ENCODE peak calls at places on chromosome X, in nine cellular contexts. Y, O, H, L, J, K, R, A and W are unnamed samples.

GRCh38 chrX:90617710-90618325 is 696.1 kb downstream of the TGIF2LX start:
- DNase-seq in Y (no peak), O (no peak), H (no peak), L (no peak), J (no peak), K (no peak), R (no peak), A (no peak), W (no peak)

GRCh38 chrX:75784689-75785491 is at the start of gene MAGEE2:
- DNase-seq in Y (no peak), O (no peak), H (no peak), L (no peak), J (peak), K (no peak), R (no peak), A (no peak), W (no peak)

GRCh38 chrX:152635941-152636340 is 1.8 kb upstream of the GABRQ start:
- DNase-seq in Y (no peak), O (peak), H (no peak), L (peak), J (peak), K (no peak), R (no peak), A (peak), W (peak)

GRCh38 chrX:63050225-63050624 is 300.9 kb downstream of the SPIN4 start:
- DNase-seq in Y (no peak), O (no peak), H (no peak), L (no peak), J (no peak), K (no peak), R (no peak), A (no peak), W (no peak)

GRCh38 chrX:96770315-96770714 is 85.7 kb downstream of the DIAPH2 start:
- DNase-seq in Y (no peak), O (no peak), H (no peak), L (peak), J (peak), K (no peak), R (no peak), A (peak), W (no peak)

GRCh38 chrX:43813898-43814297 is 68.4 kb downstream of the MAOB start:
- DNase-seq in Y (no peak), O (no peak), H (no peak), L (no peak), J (no peak), K (no peak), R (no peak), A (peak), W (no peak)

GRCh38 chrX:48460031-48460430 is 10.0 kb downstream of the SLC38A5 start:
- DNase-seq in Y (no peak), O (no peak), H (no peak), L (no peak), J (no peak), K (no peak), R (no peak), A (no peak), W (no peak)

GRCh38 chrX:49271341-49271740 is 1.7 kb downstream of the PPP1R3F start:
- DNase-seq in Y (no peak), O (no peak), H (peak), L (no peak), J (no peak), K (no peak), R (no peak), A (no peak), W (no peak)

GRCh38 chrX:12210196-12210815 is 72.0 kb downstream of the FRMPD4 start:
- DNase-seq in Y (no peak), O (peak), H (no peak), L (peak), J (no peak), K (peak), R (no peak), A (no peak), W (no peak)

GRCh38 chrX:111447298-111447697 is 35.3 kb upstream of the DCX start:
- DNase-seq in Y (no peak), O (no peak), H (no peak), L (no peak), J (peak), K (no peak), R (no peak), A (peak), W (no peak)

GRCh38 chrX:23435575-23435974 is 100.9 kb downstream of the PTCHD1 start:
- DNase-seq in Y (no peak), O (no peak), H (no peak), L (no peak), J (no peak), K (no peak), R (no peak), A (no peak), W (no peak)

GRCh38 chrX:23435108-23435507 is 100.5 kb downstream of the PTCHD1 start:
- DNase-seq in Y (no peak), O (no peak), H (no peak), L (no peak), J (no peak), K (no peak), R (no peak), A (no peak), W (no peak)

GRCh38 chrX:23434356-23434884 is 99.8 kb downstream of the PTCHD1 start:
- DNase-seq in Y (peak), O (peak), H (peak), L (peak), J (no peak), K (no peak), R (peak), A (peak), W (no peak)

DNA sequence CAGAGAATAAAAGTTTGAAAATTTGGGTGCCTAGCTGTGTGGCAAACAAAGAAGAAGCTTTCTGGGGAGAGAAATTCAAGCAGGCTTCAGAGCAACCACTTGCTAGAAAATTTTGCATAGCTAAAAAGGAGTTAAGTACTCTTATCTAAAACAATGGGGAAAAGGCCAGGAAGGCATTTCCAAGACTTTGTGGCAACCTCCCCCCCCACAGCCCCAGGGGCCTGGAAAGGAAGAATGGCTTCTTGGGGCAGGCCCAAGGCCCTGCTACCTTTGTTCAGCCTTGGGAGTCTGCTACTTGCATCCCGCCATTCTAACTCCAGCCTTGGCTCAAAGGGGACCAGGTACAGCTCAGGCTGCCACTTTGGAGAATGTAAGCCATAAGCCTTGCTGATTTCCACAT is 102.2 kb downstream of the PTCHD1 start:
- DNase-seq in Y (no peak), O (no peak), H (no peak), L (no peak), J (no peak), K (no peak), R (no peak), A (no peak), W (no peak)
- H3K27ac ChIP-seq in Y (no peak), O (no peak), H (no peak), L (no peak), J (no peak), K (no peak), R (no peak), A (no peak), W (no peak)

DNA sequence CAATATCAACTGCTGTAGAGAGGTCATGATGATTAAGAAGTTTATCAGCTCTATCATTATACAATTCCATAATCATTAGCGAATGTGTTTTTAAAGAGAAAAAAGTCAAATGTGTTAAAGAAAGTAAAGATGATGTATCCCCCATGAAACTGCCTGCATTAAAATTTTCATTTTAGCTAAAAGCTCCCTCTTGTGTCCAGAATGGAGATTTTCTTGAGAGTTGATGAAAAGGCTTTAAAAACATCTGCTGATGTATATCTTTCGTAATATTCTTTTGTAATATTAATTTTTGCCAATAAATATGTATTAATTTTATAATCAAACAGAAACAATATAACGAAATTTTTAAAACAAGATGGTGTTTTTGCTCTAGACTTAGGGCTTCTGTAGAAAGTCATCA is 52.1 kb upstream of the LHFPL1 start:
- DNase-seq in Y (no peak), O (no peak), H (no peak), L (peak), J (no peak), K (no peak), R (no peak), A (no peak), W (no peak)
- TF ChIP-seq CTCF in Y (no peak), O (peak), H (no peak), L (peak), J (no peak), K (peak), R (no peak), A (peak), W (peak)

GRCh38 chrX:106802388-106803275 is at the start of gene TBC1D8B:
- DNase-seq in Y (peak), O (peak), H (peak), L (peak), J (peak), K (peak), R (peak), A (peak), W (peak)

DNA sequence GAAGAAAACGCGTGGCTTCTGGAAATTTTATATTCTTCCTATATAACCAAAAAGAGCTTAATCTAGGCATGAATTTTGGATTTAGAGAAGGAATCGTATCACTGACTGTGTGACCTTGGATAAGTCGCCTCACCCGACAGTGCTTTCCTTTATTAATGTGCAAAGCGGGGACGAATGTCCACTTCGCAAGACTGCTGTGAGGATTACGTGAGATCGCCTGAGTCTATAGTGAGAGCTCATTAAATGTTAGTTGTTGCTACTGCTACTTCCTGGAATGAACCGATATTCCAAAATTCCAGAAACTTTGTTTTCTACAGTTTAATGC is 448 bp upstream of the TBC1D8B start:
- DNase-seq in Y (no peak), O (no peak), H (no peak), L (no peak), J (peak), K (no peak), R (no peak), A (peak), W (no peak)
- H3K27ac ChIP-seq in Y (no peak), O (peak), H (no peak), L (peak), J (no peak), K (peak), R (peak), A (no peak), W (no peak)

GRCh38 chrX:41010188-41010846 is 74.9 kb upstream of the USP9X start:
- DNase-seq in Y (peak), O (peak), H (peak), L (peak), J (peak), K (peak), R (peak), A (peak), W (peak)
- TF ChIP-seq CTCF in Y (no peak), O (peak), H (no peak), L (peak), J (peak), K (peak), R (no peak), A (peak), W (peak)

GRCh38 chrX:38881066-38881465 is 79.8 kb downstream of the MID1IP1 start:
- DNase-seq in Y (no peak), O (no peak), H (no peak), L (no peak), J (no peak), K (no peak), R (no peak), A (no peak), W (no peak)

GRCh38 chrX:38878674-38879375 is 77.6 kb downstream of the MID1IP1 start:
- DNase-seq in Y (no peak), O (no peak), H (no peak), L (no peak), J (no peak), K (no peak), R (no peak), A (no peak), W (no peak)

GRCh38 chrX:38880460-38880859 is 79.2 kb downstream of the MID1IP1 start:
- DNase-seq in Y (no peak), O (peak), H (no peak), L (peak), J (peak), K (no peak), R (no peak), A (no peak), W (no peak)

GRCh38 chrX:38881727-38882126 is 80.5 kb downstream of the MID1IP1 start:
- DNase-seq in Y (no peak), O (no peak), H (no peak), L (no peak), J (no peak), K (no peak), R (no peak), A (no peak), W (no peak)

GRCh38 chrX:38879631-38880220 is 78.5 kb downstream of the MID1IP1 start:
- DNase-seq in Y (no peak), O (no peak), H (no peak), L (no peak), J (no peak), K (peak), R (peak), A (no peak), W (no peak)
- H3K27ac ChIP-seq in Y (no peak), O (no peak), H (no peak), L (no peak), J (no peak), K (peak), R (no peak), A (no peak), W (no peak)

DNA sequence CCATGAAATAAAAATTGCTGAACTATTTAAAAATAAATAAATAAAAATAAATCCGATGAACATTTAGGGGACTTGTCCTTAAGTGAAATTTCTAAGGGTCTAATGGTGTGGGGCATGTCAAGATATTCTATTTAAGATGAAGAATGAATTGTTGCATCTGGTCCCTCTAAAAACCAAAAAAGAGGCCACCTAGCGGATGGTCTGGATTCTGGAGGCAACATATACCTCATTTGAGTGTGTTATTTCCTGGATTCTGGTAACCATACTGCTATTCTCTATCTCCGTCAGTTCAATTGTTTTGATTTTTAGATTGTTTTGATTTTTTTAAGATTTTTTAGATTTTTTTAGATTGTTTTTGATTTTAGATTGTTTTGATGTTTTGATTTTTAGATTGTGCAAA is 28.3 kb downstream of the AGTR2 start:
- DNase-seq in Y (no peak), O (no peak), H (no peak), L (no peak), J (peak), K (no peak), R (no peak), A (peak), W (no peak)
- TF ChIP-seq CTCF in Y (no peak), O (peak), H (no peak), L (no peak), J (peak), K (peak), R (no peak), A (peak), W (no peak)

GRCh38 chrX:33133320-33133719 is 78.0 kb downstream of the DMD start:
- DNase-seq in Y (no peak), O (no peak), H (no peak), L (no peak), J (no peak), K (no peak), R (no peak), A (no peak), W (no peak)
- H3K27ac ChIP-seq in Y (no peak), O (no peak), H (no peak), L (no peak), J (no peak), K (no peak), R (no peak), A (no peak), W (no peak)

GRCh38 chrX:134909258-134909657 is 81.5 kb upstream of the SMIM10 start:
- DNase-seq in Y (no peak), O (no peak), H (no peak), L (no peak), J (no peak), K (no peak), R (no peak), A (no peak), W (no peak)

GRCh38 chrX:134907302-134907701 is 83.5 kb upstream of the SMIM10 start:
- DNase-seq in Y (no peak), O (no peak), H (no peak), L (no peak), J (no peak), K (no peak), R (no peak), A (no peak), W (no peak)

GRCh38 chrX:134911348-134911747 is 79.4 kb upstream of the SMIM10 start:
- DNase-seq in Y (no peak), O (no peak), H (no peak), L (no peak), J (no peak), K (no peak), R (no peak), A (no peak), W (no peak)

DNA sequence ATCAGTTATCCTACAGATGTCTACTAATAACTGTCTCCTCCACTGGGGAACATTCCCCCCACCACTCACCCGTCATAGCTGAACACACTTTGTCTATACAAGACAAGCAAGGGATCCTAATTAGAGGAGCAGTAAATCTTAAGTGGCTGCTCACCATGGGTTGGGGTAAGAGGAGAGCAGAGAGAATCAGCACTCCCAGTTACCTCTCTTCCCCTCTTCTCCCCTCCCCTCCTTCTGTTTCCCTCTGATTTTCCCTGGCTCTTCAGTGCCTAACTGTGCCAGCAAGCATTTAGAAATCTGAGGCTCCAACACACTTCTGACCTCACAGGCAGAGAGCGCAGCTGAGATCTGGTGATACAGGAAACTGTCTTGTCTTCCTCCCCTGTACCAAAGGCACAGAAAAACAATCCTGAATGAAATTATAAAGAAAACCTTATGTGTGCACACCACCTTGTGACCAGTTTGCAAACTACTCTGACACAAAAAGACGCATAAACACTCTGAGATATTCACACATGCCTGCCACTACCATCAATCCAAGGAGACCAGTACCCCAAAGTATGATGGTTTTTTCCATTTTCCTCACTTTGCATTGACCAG is 82.5 kb upstream of the SMIM10 start:
- DNase-seq in Y (no peak), O (peak), H (no peak), L (peak), J (no peak), K (no peak), R (no peak), A (no peak), W (no peak)
- TF ChIP-seq CTCF in Y (no peak), O (peak), H (no peak), L (peak), J (no peak), K (peak), R (no peak), A (peak), W (peak)